ENCODE peak calls at places on chromosomes 2 and 18, in five cellular contexts. A, C, N, W and T are unnamed samples.

GRCh38 chr2:16104345-16105177 is 164.2 kb downstream of the MYCN start:
- DNase-seq in W (no peak), N (no peak), C (no peak), A (no peak), T (no peak)

GRCh38 chr18:59063300-59063895 is 76.3 kb upstream of the SEC11C start:
- DNase-seq in A (no peak), N (no peak), W (no peak), C (no peak), T (no peak)

GRCh38 chr2:233966388-233966787 is 49.2 kb downstream of the TRPM8 start:
- DNase-seq in A (peak), N (no peak), C (no peak), W (no peak), T (no peak)

GRCh38 chr2:198711484-198711883 is 746.3 kb downstream of the SATB2 start:
- DNase-seq in W (no peak), C (no peak), A (no peak), N (no peak), T (no peak)

GRCh38 chr18:47601608-47602272 is 328.7 kb downstream of the SMAD2 start:
- DNase-seq in C (no peak), W (no peak), A (no peak), N (no peak), T (no peak)

GRCh38 chr2:96953611-96954489 is 32.5 kb downstream of the FAM178B start:
- DNase-seq in A (no peak), N (no peak), W (no peak), C (no peak), T (peak)

GRCh38 chr2:225137971-225138370 is 95.7 kb upstream of the DOCK10 start:
- DNase-seq in C (no peak), N (no peak), A (peak), W (no peak), T (no peak)

GRCh38 chr18:25799221-25799620 is 291.2 kb downstream of the SS18 start:
- DNase-seq in C (no peak), N (no peak), W (no peak), A (no peak), T (no peak)

GRCh38 chr2:83990601-83991000 is 468.5 kb downstream of the SUCLG1 start:
- DNase-seq in W (no peak), C (no peak), A (no peak), N (no peak), T (no peak)

GRCh38 chr2:98768765-98769476 is 38.0 kb upstream of the MGAT4A start:
- DNase-seq in N (no peak), W (peak), A (no peak), C (no peak), T (peak)

GRCh38 chr2:63903003-63903402 is 61.3 kb downstream of the UGP2 start:
- DNase-seq in N (no peak), A (peak), C (no peak), W (no peak), T (no peak)

GRCh38 chr2:71829008-71829407 is 318.7 kb downstream of the CYP26B1 start:
- DNase-seq in A (no peak), W (no peak), N (no peak), C (no peak), T (no peak)

GRCh38 chr2:28274911-28275685 is 117.6 kb upstream of the FOSL2 start:
- DNase-seq in A (peak), W (peak), N (no peak), C (no peak), T (no peak)

GRCh38 chr2:118728984-118729383 is 118.5 kb downstream of the EN1 start:
- DNase-seq in A (no peak), N (no peak), C (no peak), W (no peak), T (no peak)

GRCh38 chr18:5196253-5197031 is 615 bp downstream of the AKAIN1 start:
- DNase-seq in A (no peak), N (peak), W (no peak), C (no peak), T (no peak)

GRCh38 chr2:45586600-45586999 is 24.5 kb downstream of the SRBD1 start:
- DNase-seq in C (no peak), W (no peak), N (no peak), A (no peak), T (no peak)

GRCh38 chr2:169871994-169872393 is 44.7 kb downstream of the UBR3 start:
- DNase-seq in W (no peak), C (no peak), N (no peak), A (no peak), T (no peak)

GRCh38 chr2:169877406-169877805 is 50.2 kb downstream of the UBR3 start:
- DNase-seq in C (no peak), A (peak), N (no peak), W (no peak), T (peak)
- TF ChIP-seq CTCF in C (no peak), A (peak), N (no peak), W (peak), T (no peak)

GRCh38 chr2:112959109-112959591 is 18.7 kb upstream of the IL36G start:
- DNase-seq in N (no peak), A (no peak), C (no peak), W (no peak), T (no peak)
- TF ChIP-seq CTCF in N (peak), A (no peak), C (no peak), W (peak), T (peak)

GRCh38 chr2:232843860-232844259 is 26.2 kb upstream of the SNORC start:
- DNase-seq in C (no peak), W (no peak), N (no peak), A (no peak), T (no peak)
- TF ChIP-seq CTCF in C (no peak), W (peak), N (no peak), A (no peak), T (no peak)

GRCh38 chr2:203660465-203660864 is 46.0 kb upstream of the CD28 start:
- DNase-seq in N (no peak), W (no peak), A (no peak), C (no peak), T (no peak)

GRCh38 chr2:203664029-203664755 is 42.2 kb upstream of the CD28 start:
- DNase-seq in A (no peak), W (no peak), C (no peak), N (no peak), T (no peak)

GRCh38 chr2:203659650-203660049 is 46.8 kb upstream of the CD28 start:
- DNase-seq in C (no peak), W (no peak), N (no peak), A (no peak), T (no peak)

GRCh38 chr2:203662963-203663362 is 43.5 kb upstream of the CD28 start:
- DNase-seq in W (no peak), N (no peak), C (no peak), A (no peak), T (no peak)

DNA sequence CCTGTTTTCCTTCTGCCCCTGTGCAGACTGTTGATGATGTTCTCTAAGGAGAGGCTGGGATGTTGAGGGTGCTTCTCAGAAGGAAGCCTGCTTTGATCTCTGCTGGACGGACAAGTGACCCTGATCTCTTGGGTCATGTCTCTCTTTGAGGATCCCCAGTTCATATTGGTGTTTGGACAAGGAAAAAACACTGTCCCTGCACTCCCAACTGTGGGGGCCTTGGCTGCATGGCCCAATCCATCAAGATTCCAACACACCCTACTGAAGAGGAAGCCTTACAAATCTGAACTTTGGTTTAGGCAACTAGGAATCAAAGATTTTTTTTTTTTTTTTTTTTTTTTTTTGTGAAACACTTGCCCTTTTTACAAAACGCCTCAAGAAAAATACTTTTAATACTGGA is 44.9 kb upstream of the CD28 start:
- DNase-seq in N (no peak), C (no peak), W (no peak), A (no peak), T (no peak)
- TF ChIP-seq CTCF in N (no peak), C (no peak), W (no peak), A (no peak), T (no peak)

GRCh38 chr2:8538531-8538930 is 143.3 kb upstream of the ID2 start:
- DNase-seq in N (no peak), A (no peak), C (no peak), W (no peak), T (no peak)
- TF ChIP-seq CTCF in N (no peak), A (no peak), C (no peak), W (no peak), T (no peak)

GRCh38 chr18:6406075-6406909 is 8.4 kb downstream of the L3MBTL4 start:
- DNase-seq in A (peak), C (no peak), W (no peak), N (no peak), T (no peak)

GRCh38 chr18:6405237-6406074 is 9.3 kb downstream of the L3MBTL4 start:
- DNase-seq in N (no peak), W (no peak), C (no peak), A (no peak), T (no peak)

GRCh38 chr18:6397931-6398566 is 16.7 kb downstream of the L3MBTL4 start:
- DNase-seq in W (no peak), C (no peak), N (no peak), A (no peak), T (no peak)

GRCh38 chr18:6404834-6405233 is 9.9 kb downstream of the L3MBTL4 start:
- DNase-seq in C (no peak), N (no peak), A (no peak), W (no peak), T (no peak)

GRCh38 chr18:6401687-6402086 is 13.0 kb downstream of the L3MBTL4 start:
- DNase-seq in N (peak), W (no peak), C (no peak), A (no peak), T (no peak)
- TF ChIP-seq CTCF in N (peak), W (no peak), C (no peak), A (no peak), T (no peak)